ENCODE peak calls at places on chromosomes 16 and 17, in seven cellular contexts. V, Z, L, C, N, E and W are unnamed samples. For H3K4me1, the result is how much of the 10 kb centered on the place peaks cover.

GRCh38 chr17:19262650-19263620 is 25.8 kb downstream of the EPN2 start:
- DNase-seq in V (no peak), Z (no peak), L (no peak), C (no peak), N (peak), E (no peak), W (no peak)

GRCh38 chr17:10271004-10271620 is 72.7 kb upstream of the GAS7 start:
- DNase-seq in V (no peak), Z (no peak), L (no peak), C (no peak), N (no peak), E (no peak), W (no peak)

GRCh38 chr17:80327518-80327917 is 66.9 kb downstream of the RNF213 start:
- DNase-seq in V (no peak), Z (no peak), L (no peak), C (no peak), N (peak), E (no peak), W (no peak)

GRCh38 chr16:89965447-89966225 is 17.1 kb downstream of the DEF8 start:
- DNase-seq in V (no peak), Z (no peak), L (no peak), C (no peak), N (no peak), E (no peak), W (no peak)

GRCh38 chr17:81050645-81051625 is 16.0 kb downstream of the BAIAP2 start:
- DNase-seq in V (no peak), Z (no peak), L (no peak), C (no peak), N (no peak), E (no peak), W (no peak)

GRCh38 chr16:77993111-77993571 is 29.2 kb upstream of the CLEC3A start:
- DNase-seq in V (no peak), Z (no peak), L (no peak), C (peak), N (no peak), E (no peak), W (no peak)

GRCh38 chr16:67268136-67268579 is 11.2 kb upstream of the PLEKHG4 start:
- DNase-seq in V (no peak), Z (no peak), L (peak), C (no peak), N (peak), E (peak), W (no peak)

GRCh38 chr16:66511615-66512500 is 38.1 kb downstream of the TK2 start:
- DNase-seq in V (no peak), Z (no peak), L (peak), C (peak), N (no peak), E (peak), W (peak)

GRCh38 chr16:1537763-1538289 is 4.4 kb downstream of the TMEM204 start:
- DNase-seq in V (no peak), Z (no peak), L (no peak), C (no peak), N (no peak), E (no peak), W (no peak)

GRCh38 chr17:46012506-46013079 is 13.5 kb downstream of the STH start:
- DNase-seq in V (no peak), Z (no peak), L (no peak), C (no peak), N (no peak), E (no peak), W (no peak)

GRCh38 chr16:25121824-25122600 is 10.5 kb downstream of the LCMT1 start:
- DNase-seq in V (no peak), Z (no peak), L (no peak), C (no peak), N (no peak), E (no peak), W (no peak)

GRCh38 chr16:30903002-30903401 is 6.6 kb downstream of the CTF1 start:
- DNase-seq in V (no peak), Z (no peak), L (no peak), C (no peak), N (no peak), E (no peak), W (no peak)
- H3K27ac ChIP-seq in V (peak), Z (peak), L (peak), C (no peak), N (peak), E (peak), W (peak)

DNA sequence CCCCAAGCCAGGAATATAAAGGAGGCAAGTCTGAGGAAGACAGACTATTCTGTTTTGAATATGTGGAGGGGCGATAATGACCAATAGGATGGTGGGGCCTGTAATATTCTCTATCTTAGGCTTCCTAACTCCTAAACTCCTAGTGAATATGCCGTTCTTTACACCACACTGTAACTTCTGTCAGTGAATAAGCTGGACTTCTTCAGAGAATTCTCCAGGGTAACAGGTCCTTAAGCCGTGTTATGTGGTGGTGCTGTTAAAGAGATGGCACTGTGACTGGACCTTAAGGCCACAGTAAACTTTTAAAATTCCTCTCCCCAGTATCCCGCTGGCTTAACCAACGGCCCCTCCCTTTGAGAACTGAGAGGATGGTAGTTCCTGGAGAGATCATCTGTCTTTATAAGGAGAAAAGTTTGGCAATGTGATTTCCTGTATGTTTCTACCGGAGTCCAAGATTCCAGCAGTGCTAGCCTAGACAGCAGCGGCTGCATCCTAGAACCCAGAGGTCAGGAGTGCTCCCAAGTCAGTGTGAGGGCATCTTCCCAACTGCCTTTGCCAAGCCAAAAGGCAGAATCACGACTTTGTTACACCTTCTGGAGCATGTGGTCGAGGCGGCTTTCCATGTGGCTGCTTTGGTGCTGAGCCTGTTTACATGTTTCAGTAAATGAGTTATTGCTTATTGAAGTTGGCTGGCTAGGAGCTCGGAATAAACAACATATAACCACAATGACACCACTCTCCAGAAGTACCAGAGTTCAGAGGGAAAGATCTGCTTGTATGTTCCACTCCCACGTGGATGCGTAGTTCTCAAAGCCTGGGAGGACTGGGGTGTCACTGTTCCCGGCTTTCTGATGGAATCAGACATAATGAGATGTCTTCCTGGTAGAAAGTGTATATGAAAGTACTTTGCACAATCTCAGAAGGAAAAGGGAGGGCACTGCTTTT is 41.0 kb downstream of the TUBD1 start:
- DNase-seq in V (no peak), Z (no peak), L (peak), C (no peak), N (peak), E (no peak), W (no peak)
- H3K4me1 ChIP-seq in V (half or more), Z (under half), L (half or more), C (under half), N (under half), E (half or more), W (under half)

DNA sequence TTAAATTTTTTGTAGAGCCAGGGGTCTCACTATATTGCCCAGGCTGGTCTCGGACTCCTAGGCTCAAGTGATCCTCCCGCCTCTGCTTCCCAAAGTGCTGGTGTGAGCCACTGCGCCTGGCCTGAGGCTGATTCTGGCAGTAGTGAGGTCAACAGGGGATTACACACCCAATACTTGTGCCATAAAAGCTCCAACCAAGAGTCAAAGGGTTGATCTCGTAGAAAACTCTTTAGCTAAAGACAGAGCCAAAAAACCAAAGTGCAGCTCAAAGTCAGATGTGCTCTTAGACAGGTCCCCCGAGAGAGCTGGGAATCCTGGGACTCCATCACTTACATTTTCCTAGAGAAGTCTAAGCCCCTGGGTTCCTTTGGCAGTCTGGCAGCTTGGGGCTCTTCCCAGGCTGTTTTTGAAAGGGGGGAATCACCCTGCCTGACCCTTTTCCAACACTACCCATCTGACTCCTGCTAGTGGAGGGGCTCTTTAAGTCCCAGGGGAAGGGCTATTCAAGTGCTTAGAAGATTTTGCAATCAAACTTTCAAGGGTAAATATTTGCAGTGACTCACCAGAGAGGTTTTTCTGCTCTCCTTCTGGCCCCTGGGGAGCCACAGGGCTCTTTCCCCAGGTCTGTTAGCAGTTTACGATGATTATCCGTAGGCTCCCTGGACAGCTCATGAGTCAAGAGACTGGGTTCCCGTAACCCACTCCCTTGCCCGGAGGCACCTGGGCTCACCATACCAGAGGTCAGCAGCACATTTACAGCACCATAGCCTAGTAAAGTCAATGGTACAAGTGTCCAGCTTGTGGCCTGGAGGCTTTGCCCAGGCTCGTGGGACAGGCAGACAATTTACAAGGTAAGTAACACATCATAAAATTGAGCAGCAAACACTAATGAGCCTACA is 408.7 kb downstream of the SLC39A11 start:
- DNase-seq in V (no peak), Z (no peak), L (peak), C (no peak), N (peak), E (peak), W (no peak)
- H3K4me3 ChIP-seq in V (no peak), Z (no peak), L (no peak), C (no peak), N (no peak), E (no peak), W (no peak)

DNA sequence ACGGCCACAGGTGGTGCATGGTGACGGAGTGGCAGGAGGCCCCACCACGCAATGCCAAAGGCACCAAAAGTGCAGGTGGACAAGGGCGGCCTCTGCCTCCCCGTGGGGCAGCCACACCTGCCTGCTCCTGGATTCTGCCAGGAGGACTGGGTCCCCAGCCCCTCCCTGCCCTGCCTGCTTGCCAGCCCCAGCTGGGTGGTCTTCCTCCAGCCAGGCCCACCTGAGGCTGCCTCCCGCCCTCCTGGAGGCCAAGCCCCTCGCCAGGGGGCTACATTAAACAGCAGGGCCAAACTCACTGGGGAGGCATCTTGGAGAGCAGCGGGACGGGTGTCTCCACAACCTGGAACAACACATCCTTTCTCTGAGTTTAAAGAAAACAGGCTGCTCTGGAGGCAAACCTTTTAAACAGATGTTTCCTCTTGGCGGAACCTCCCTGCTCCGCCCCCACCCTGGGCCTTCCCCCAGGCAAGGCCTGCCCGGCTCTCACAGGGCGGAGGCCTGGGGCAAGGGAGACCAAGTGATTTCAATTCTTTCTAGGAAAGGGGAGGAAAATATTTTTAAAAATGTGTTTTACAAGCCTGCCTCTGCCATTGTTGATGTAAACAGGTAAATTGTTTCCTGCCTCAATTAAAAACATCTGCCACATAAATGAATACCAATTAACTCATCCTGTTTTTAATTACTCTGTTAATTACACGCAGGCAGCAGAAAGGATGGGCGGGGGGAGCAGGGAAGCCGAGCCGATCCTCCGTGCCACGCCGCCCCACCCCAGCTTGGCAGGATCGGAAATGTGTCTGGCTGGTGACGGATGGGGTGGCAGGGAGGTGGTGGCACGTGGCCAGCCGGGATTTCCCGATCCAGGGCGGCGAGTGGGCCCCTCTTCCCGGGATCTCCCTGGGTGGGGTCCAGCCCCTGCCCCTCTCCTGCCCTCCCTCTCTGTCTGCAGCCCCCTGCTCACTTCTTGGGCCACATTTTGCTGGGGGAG is 54.5 kb upstream of the PABPN1L start:
- DNase-seq in V (no peak), Z (no peak), L (peak), C (no peak), N (peak), E (peak), W (no peak)
- H3K27ac ChIP-seq in V (no peak), Z (no peak), L (peak), C (no peak), N (peak), E (peak), W (no peak)